ENCODE peak calls at places on chromosomes 11 and 22, in four cellular contexts. V is fibroblast of lung, F is heart right ventricle, W is neuronal stem cell. I is an unnamed sample.
A peak's percentile ranks its signal among the peaks of the same experiment; 100 is the strongest.

GRCh38 chr11:63599211-63600122 is 14.8 kb downstream of the PLAAT3 start:
- DNase-seq in F (no peak), V (peak; percentile 69), W (no peak), I (no peak)

GRCh38 chr11:57370251-57370650 is 10.7 kb downstream of the PRG3 start:
- DNase-seq in V (peak; percentile 16), W (no peak), F (no peak), I (no peak)

GRCh38 chr11:2837096-2837601 is 48.4 kb downstream of the CDKN1C start:
- DNase-seq in F (peak; percentile 83), W (peak; percentile 50), V (no peak), I (peak; percentile 76)

GRCh38 chr11:71505001-71505400 is 22.1 kb upstream of the KRTAP5-7 start:
- DNase-seq in W (no peak), F (no peak), V (no peak), I (no peak)

GRCh38 chr11:102226702-102227101 is 90.6 kb upstream of the BIRC3 start:
- DNase-seq in F (no peak), V (peak; percentile 96), W (no peak), I (no peak)

GRCh38 chr11:13280777-13281176 is 3.2 kb downstream of the BMAL1 start:
- DNase-seq in W (no peak), F (no peak), V (no peak), I (no peak)

GRCh38 chr11:119108151-119108856 is 1.2 kb downstream of the C2CD2L start:
- DNase-seq in W (no peak), V (no peak), F (no peak), I (peak; percentile 65)

GRCh38 chr11:134074346-134074745 is 5.5 kb downstream of the JAM3 start:
- DNase-seq in W (no peak), V (peak; percentile 57), F (no peak), I (no peak)

GRCh38 chr11:78958444-78958843 is 383.8 kb upstream of the NARS2 start:
- DNase-seq in W (no peak), V (no peak), F (no peak), I (no peak)

GRCh38 chr11:32580967-32581366 is 2.7 kb upstream of the EIF3M start:
- DNase-seq in F (no peak), V (no peak), W (no peak), I (no peak)

GRCh38 chr11:9060700-9061111 is 30.7 kb downstream of the SCUBE2 start:
- DNase-seq in F (no peak), V (no peak), W (peak; percentile 24), I (no peak)

GRCh38 chr11:122207921-122208764 is 92.1 kb upstream of the BLID start:
- DNase-seq in V (peak; percentile 88), W (no peak), F (no peak), I (no peak)

GRCh38 chr11:94788396-94788795 is 20.2 kb downstream of the AMOTL1 start:
- DNase-seq in V (peak; percentile 34), W (no peak), F (no peak), I (no peak)

GRCh38 chr11:111001986-111002616 is 243.4 kb upstream of the POU2AF2 start:
- DNase-seq in W (no peak), V (peak; percentile 88), F (no peak), I (no peak)

GRCh38 chr11:84408946-84409411 is 1122.8 kb upstream of the CCDC90B start:
- DNase-seq in W (peak; percentile 61), F (no peak), V (peak; percentile 73), I (peak; percentile 87)

GRCh38 chr22:22730655-22731373 is 86.4 kb downstream of the GGTLC2 start:
- DNase-seq in F (no peak), V (no peak), W (no peak), I (no peak)

GRCh38 chr22:21624120-21624879 is 5.5 kb downstream of the YDJC start:
- DNase-seq in F (no peak), V (no peak), W (no peak), I (peak; percentile 2)

GRCh38 chr11:47156333-47156732 is 20.3 kb downstream of the ARFGAP2 start:
- DNase-seq in F (no peak), W (no peak), V (peak; percentile 58), I (no peak)

GRCh38 chr22:22368516-22368915 is 123.9 kb downstream of the VPREB1 start:
- DNase-seq in F (no peak), W (no peak), V (no peak), I (no peak)

GRCh38 chr11:102794382-102794781 is 3.6 kb downstream of the MMP1 start:
- DNase-seq in F (no peak), V (peak; percentile 14), W (no peak), I (peak; percentile 53)

GRCh38 chr22:42892571-42893316 is 35.7 kb upstream of the ARFGAP3 start:
- DNase-seq in F (no peak), V (no peak), W (no peak), I (no peak)

GRCh38 chr11:35845860-35846259 is 98.0 kb upstream of the LDLRAD3 start:
- DNase-seq in V (no peak), F (no peak), W (no peak), I (no peak)

GRCh38 chr11:72222907-72223614 is 1.5 kb upstream of the INPPL1 start:
- DNase-seq in V (peak; percentile 93), F (peak; percentile 96), W (peak; percentile 92), I (peak; percentile 97)

GRCh38 chr11:79413258-79413657 is 27.6 kb downstream of the TENM4 start:
- DNase-seq in F (peak; percentile 88), V (peak; percentile 92), W (peak; percentile 15), I (no peak)

GRCh38 chr11:131584694-131585592 is 214.5 kb downstream of the NTM start:
- DNase-seq in F (no peak), W (no peak), V (no peak), I (no peak)

GRCh38 chr22:35609761-35610160 is 7.4 kb downstream of the MB start:
- DNase-seq in V (no peak), F (no peak), W (no peak), I (no peak)

GRCh38 chr11:68651985-68652682 is 32.2 kb upstream of the GAL start:
- DNase-seq in F (no peak), W (no peak), V (no peak), I (no peak)

GRCh38 chr22:40721266-40721665 is 42.0 kb downstream of the MCHR1 start:
- DNase-seq in V (peak; percentile 79), F (no peak), W (no peak), I (no peak)

DNA sequence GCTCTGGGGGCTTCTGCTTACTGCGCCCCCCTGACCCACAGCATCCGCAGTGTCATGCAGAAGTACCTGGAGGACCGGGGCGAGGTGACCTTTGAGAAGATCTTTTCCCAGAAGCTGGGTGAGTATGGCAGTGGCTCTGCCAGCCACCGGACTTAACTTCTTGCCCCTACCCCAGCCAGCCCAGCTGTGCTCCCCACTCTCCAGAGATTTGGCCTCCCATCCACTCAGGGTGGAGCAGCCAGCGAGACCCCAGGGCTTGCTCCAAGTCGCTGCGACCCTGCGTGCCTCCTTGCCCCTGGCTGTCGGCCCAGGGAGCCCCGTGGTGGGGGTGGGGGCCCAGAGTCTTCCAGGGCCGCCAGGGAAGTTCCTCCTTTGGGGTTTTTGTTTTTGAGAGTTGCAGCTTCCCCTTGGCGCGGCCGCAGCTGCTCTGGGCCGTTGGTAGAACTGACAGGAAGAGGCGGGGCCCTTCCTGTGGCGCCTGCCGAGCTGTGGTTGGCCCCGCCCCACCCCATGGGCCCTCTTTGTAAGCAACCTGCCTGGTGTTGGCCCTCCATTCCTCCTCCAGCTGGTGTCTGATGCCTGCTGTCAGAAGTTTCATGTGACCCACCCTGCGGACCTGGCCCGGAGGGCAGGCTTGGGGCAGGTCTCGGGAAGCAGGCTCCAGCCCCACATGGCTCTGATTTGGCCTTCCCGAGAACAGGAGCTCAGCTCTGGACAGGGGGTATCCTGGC is 11.1 kb downstream of the GRK2 start:
- DNase-seq in W (no peak), V (peak; percentile 58), F (peak; percentile 91), I (peak; percentile 34)
- H3K4me1 ChIP-seq in W (peaks cover 6% of the 10 kb centered on the region), V (peaks cover 23% of the 10 kb centered on the region), F (peaks cover 47% of the 10 kb centered on the region), I (no peaks in the 10 kb centered on the region)

GRCh38 chr11:16609769-16610168 is 128.7 kb upstream of the C11orf58 start:
- DNase-seq in F (no peak), W (no peak), V (no peak), I (no peak)

GRCh38 chr11:16610213-16610737 is 128.2 kb upstream of the C11orf58 start:
- DNase-seq in F (no peak), V (no peak), W (no peak), I (no peak)

GRCh38 chr11:16606784-16607674 is 131.4 kb upstream of the C11orf58 start:
- DNase-seq in W (peak; percentile 53), V (peak; percentile 35), F (peak; percentile 70), I (no peak)

GRCh38 chr11:16605971-16606783 is 132.3 kb upstream of the C11orf58 start:
- DNase-seq in W (peak; percentile 94), V (peak; percentile 87), F (peak; percentile 94), I (peak; percentile 93)

DNA sequence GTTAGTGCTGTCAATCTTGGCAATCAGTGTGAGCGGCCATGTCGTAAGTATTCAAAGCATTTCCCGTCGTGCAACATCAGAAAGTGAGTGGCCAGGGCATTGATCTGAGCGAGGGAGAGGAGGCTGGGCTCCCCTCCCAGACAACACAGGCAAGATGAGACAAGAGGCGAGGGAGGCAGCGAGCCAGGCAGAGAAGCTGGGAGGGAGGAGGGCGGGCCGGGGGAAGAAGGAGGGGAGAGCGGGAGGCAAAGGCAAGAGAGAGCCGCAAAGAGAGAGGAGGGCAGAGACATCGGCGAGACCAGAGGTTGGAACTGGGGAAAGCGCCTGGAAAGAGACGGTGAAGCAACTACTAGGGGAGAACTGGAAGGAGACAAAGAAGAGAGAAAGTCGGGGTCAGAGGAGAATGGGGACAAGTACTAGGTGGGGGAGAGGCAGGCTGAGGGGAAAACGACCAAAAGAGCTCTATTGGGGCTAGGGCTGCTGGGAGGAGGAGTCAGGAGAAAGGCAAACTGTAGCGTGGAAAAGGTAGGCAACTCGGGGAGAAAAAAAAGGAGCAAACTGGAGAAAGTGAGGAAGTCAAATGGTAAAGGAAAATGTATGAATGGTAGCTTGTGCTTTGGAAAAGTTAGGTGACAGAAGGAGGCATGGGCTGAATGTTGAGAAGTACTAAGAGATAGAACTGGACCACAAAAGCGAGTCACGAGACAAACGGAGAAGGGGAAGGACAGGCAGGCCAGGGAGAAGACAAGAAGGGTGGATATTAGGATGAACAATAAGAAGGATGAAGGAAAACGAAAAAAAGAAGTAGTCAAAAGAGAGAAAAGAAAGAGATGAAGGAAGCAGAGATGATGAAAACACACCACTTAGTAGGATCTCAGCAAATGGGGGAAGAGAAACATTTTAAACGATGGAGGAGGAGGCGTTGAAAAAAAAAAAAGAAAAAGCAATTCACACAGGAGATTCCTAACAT is 130.5 kb upstream of the C11orf58 start:
- DNase-seq in F (peak; percentile 85), W (peak; percentile 88), V (peak; percentile 78), I (peak; percentile 90)
- H3K4me1 ChIP-seq in F (no peaks in the 10 kb centered on the region), W (peaks cover 11% of the 10 kb centered on the region), V (peaks cover 6% of the 10 kb centered on the region), I (peaks cover 13% of the 10 kb centered on the region)

GRCh38 chr22:31130873-31131272 is 8.1 kb downstream of the INPP5J start:
- DNase-seq in F (no peak), W (no peak), V (no peak), I (no peak)
- H3K4me1 ChIP-seq in F (no peaks in the 10 kb centered on the region), W (no peaks in the 10 kb centered on the region), V (no peaks in the 10 kb centered on the region), I (no peaks in the 10 kb centered on the region)

GRCh38 chr11:59553323-59553722 is 42.0 kb downstream of the OR4D9 start:
- DNase-seq in W (no peak), V (no peak), F (no peak), I (no peak)
- H3K4me1 ChIP-seq in W (peaks cover 2% of the 10 kb centered on the region), V (peaks cover 6% of the 10 kb centered on the region), F (no peaks in the 10 kb centered on the region), I (peaks cover 29% of the 10 kb centered on the region)

GRCh38 chr11:123434911-123435310 is 4.8 kb downstream of the GRAMD1B start:
- DNase-seq in W (peak; percentile 69), V (no peak), F (no peak), I (peak; percentile 69)
- H3K4me1 ChIP-seq in W (peaks cover 1% of the 10 kb centered on the region), V (no peaks in the 10 kb centered on the region), F (no peaks in the 10 kb centered on the region), I (peaks cover 44% of the 10 kb centered on the region)